ENCODE peak calls at places on chromosome 13, in eight cellular contexts. M is brain microvascular endothelial cell, G is right atrium auricular region, Z is tibial artery, R is cardiac muscle cell, K is cardiac fibroblast, W is ascending aorta, F is fibroblast of the aortic adventitia. H is an unnamed sample.

GRCh38 chr13:23372264-23372905 is 61.1 kb downstream of the SACS start:
- DNase-seq in M (peak), G (no peak), F (peak), Z (no peak), R (no peak), K (peak), W (no peak), H (no peak)

GRCh38 chr13:59261928-59262488 is 901.7 kb downstream of the DIAPH3 start:
- DNase-seq in W (no peak), M (no peak), K (peak), R (peak), Z (no peak), G (no peak), F (peak), H (no peak)

GRCh38 chr13:111281751-111282311 is 38.6 kb upstream of the TEX29 start:
- DNase-seq in W (peak), M (peak), Z (no peak), F (peak), G (no peak), R (no peak), K (peak), H (peak)

GRCh38 chr13:71611292-71611691 is 255.7 kb downstream of the DACH1 start:
- DNase-seq in W (no peak), Z (no peak), K (no peak), M (no peak), G (no peak), F (no peak), R (no peak), H (no peak)

GRCh38 chr13:111901301-111901905 is 165.5 kb upstream of the SOX1 start:
- DNase-seq in Z (peak), W (no peak), M (no peak), R (no peak), F (no peak), K (no peak), G (peak), H (no peak)

GRCh38 chr13:34085199-34085598 is 267.2 kb downstream of the RFC3 start:
- DNase-seq in M (no peak), Z (no peak), W (no peak), R (no peak), F (peak), G (no peak), K (no peak), H (no peak)

GRCh38 chr13:41144576-41144975 is 12.0 kb upstream of the KBTBD6 start:
- DNase-seq in G (no peak), K (no peak), F (peak), M (no peak), W (no peak), Z (no peak), R (no peak), H (no peak)

GRCh38 chr13:20435616-20436368 is 89.9 kb downstream of the CRYL1 start:
- DNase-seq in R (no peak), F (no peak), G (no peak), W (no peak), Z (no peak), M (no peak), K (no peak), H (no peak)

GRCh38 chr13:60646600-60646999 is 249.6 kb downstream of the TDRD3 start:
- DNase-seq in F (no peak), K (no peak), G (no peak), Z (no peak), M (no peak), R (no peak), W (no peak), H (no peak)

GRCh38 chr13:77434289-77434688 is 101.2 kb upstream of the SCEL start:
- DNase-seq in F (no peak), R (no peak), W (no peak), K (no peak), Z (no peak), G (no peak), M (no peak), H (no peak)

GRCh38 chr13:71395053-71395452 is 472.0 kb downstream of the DACH1 start:
- DNase-seq in G (no peak), M (no peak), R (no peak), Z (no peak), F (no peak), K (peak), W (no peak), H (no peak)

GRCh38 chr13:107942030-107942617 is 273.2 kb downstream of the LIG4 start:
- DNase-seq in R (no peak), G (no peak), F (no peak), M (no peak), Z (no peak), W (no peak), K (no peak), H (no peak)

GRCh38 chr13:108950333-108951010 is 321.1 kb downstream of the MYO16 start:
- DNase-seq in Z (no peak), R (no peak), K (no peak), W (no peak), G (no peak), F (peak), M (peak), H (no peak)

GRCh38 chr13:24161010-24161775 is 673 bp downstream of the SPATA13 start:
- DNase-seq in M (no peak), K (no peak), Z (peak), W (peak), G (no peak), R (peak), F (peak), H (peak)

GRCh38 chr13:109871018-109871370 is 84.6 kb upstream of the IRS2 start:
- DNase-seq in R (no peak), M (peak), G (no peak), K (peak), Z (no peak), W (no peak), F (no peak), H (peak)

GRCh38 chr13:41649659-41650058 is 192.3 kb downstream of the RGCC start:
- DNase-seq in R (peak), K (peak), W (no peak), Z (no peak), F (peak), M (peak), G (no peak), H (peak)

GRCh38 chr13:46603165-46603603 is 50.2 kb downstream of the LRCH1 start:
- DNase-seq in R (no peak), F (peak), G (no peak), M (no peak), W (no peak), Z (no peak), K (peak), H (no peak)

GRCh38 chr13:24076124-24076523 is 84.4 kb upstream of the SPATA13 start:
- DNase-seq in W (no peak), Z (no peak), F (no peak), R (no peak), G (no peak), M (no peak), K (no peak), H (no peak)

GRCh38 chr13:48278806-48279205 is 24.7 kb upstream of the RB1 start:
- DNase-seq in K (no peak), G (no peak), R (no peak), M (no peak), W (no peak), Z (no peak), F (no peak), H (no peak)

GRCh38 chr13:44108345-44108858 is 228.7 kb downstream of the LACC1 start:
- DNase-seq in M (no peak), W (peak), R (no peak), G (peak), Z (no peak), F (no peak), K (no peak), H (no peak)

GRCh38 chr13:60397693-60398437 is 845 bp downstream of the TDRD3 start:
- DNase-seq in M (peak), G (peak), R (peak), F (peak), W (peak), K (peak), Z (peak), H (peak)

GRCh38 chr13:90565985-90566713 is 781.3 kb upstream of the MIR17HG start:
- DNase-seq in G (no peak), Z (no peak), R (no peak), K (no peak), F (no peak), M (no peak), W (no peak), H (no peak)

GRCh38 chr13:45918597-45918996 is 67.0 kb upstream of the SIAH3 start:
- DNase-seq in W (no peak), K (no peak), F (no peak), M (no peak), G (no peak), R (no peak), Z (no peak), H (no peak)

GRCh38 chr13:34340534-34340933 is 522.6 kb downstream of the RFC3 start:
- DNase-seq in Z (no peak), R (no peak), G (no peak), M (no peak), F (peak), W (no peak), K (peak), H (no peak)

GRCh38 chr13:46577656-46578589 is 25.0 kb downstream of the LRCH1 start:
- DNase-seq in K (no peak), W (no peak), F (no peak), M (no peak), R (no peak), Z (no peak), G (no peak), H (no peak)

GRCh38 chr13:27403727-27404385 is 20.6 kb upstream of the GTF3A start:
- DNase-seq in W (no peak), R (no peak), M (no peak), G (no peak), K (no peak), F (no peak), Z (no peak), H (no peak)

GRCh38 chr13:108212901-108213300 is 2.4 kb downstream of the LIG4 start:
- DNase-seq in W (no peak), R (no peak), F (no peak), K (no peak), M (no peak), Z (no peak), G (no peak), H (no peak)

GRCh38 chr13:36998624-36999041 is 507 bp downstream of the ALG5 start:
- DNase-seq in W (no peak), M (no peak), R (peak), K (peak), Z (peak), G (no peak), F (no peak), H (no peak)

GRCh38 chr13:70203661-70204229 is 95.5 kb upstream of the KLHL1 start:
- DNase-seq in M (no peak), W (no peak), F (no peak), Z (no peak), G (no peak), K (peak), R (no peak), H (peak)

GRCh38 chr13:43786472-43786765 is 353 bp downstream of the ENOX1 start:
- DNase-seq in K (no peak), F (no peak), Z (no peak), M (no peak), G (no peak), R (no peak), W (no peak), H (no peak)

GRCh38 chr13:110209950-110210603 is 96.9 kb downstream of the COL4A1 start:
- DNase-seq in W (no peak), K (no peak), G (no peak), M (no peak), F (no peak), Z (no peak), R (no peak), H (no peak)

DNA sequence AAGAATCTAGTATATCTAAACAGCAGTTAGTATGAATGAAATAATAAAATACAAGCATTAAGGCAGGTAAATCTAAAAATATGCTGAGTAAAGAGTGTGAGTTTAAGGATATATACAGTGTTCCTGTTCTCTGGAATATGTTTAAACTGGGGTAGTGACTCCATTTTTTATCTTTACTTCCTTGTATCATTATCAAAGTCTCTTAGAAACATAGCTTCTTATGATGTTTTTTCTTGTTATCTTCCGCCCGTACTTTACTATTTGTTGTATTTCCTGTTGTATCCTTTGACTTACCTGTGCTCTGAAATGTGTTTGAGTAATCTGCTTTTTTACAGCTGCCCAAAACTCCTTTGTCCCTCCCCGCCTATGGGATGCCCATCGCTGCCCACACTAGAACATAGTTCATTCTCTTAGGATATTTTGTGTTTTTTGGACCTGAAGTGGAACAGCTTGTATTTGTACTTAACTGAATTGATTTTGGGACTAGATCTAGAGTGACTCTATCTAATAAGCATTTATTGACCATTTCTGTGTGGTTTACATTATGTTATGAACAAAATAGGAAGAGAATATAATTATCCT is 80.8 kb downstream of the PDS5B start:
- DNase-seq in K (no peak), Z (no peak), R (no peak), F (no peak), W (no peak), M (no peak), G (no peak), H (no peak)
- TF ChIP-seq CTCF in K (no peak), Z (no peak), R (no peak), F (no peak), W (no peak), M (no peak), G (no peak), H (no peak)

DNA sequence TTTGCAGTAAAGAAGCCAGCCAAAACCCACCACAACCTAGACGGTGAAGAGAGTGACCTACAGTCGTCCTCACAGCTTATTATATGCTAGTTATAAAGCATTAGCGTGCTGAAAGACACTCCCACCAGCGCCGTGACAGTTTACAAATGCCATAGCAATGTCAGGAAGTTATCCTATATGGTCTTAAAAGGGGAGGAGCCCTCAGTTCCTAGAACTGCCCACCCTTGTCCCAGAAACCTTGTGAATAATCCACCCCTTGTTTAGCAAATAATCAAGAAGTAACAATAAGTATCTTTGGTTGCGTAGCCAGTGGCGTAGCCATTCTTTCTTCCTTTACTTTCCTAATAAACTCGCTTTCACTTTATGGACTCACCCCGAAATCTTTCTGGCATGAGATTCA is 227.9 kb upstream of the ARGLU1 start:
- DNase-seq in F (no peak), M (peak), W (no peak), G (no peak), K (no peak), Z (no peak), R (no peak), H (no peak)
- H3K4me3 ChIP-seq in F (no peak), M (peak), W (no peak), G (no peak), K (no peak), Z (no peak), R (no peak), H (peak)

GRCh38 chr13:99198630-99199029 is 2.0 kb upstream of the UBAC2 start:
- DNase-seq in W (no peak), G (no peak), R (no peak), F (no peak), Z (no peak), K (no peak), M (no peak), H (no peak)

GRCh38 chr13:99193152-99193551 is 7.5 kb upstream of the UBAC2 start:
- DNase-seq in Z (no peak), F (no peak), R (no peak), W (no peak), K (no peak), M (no peak), G (peak), H (no peak)

GRCh38 chr13:99199541-99200432 is 867 bp upstream of the UBAC2 start:
- DNase-seq in G (peak), R (peak), K (peak), M (no peak), Z (peak), W (peak), F (peak), H (peak)

GRCh38 chr13:99197257-99197651 is 3.4 kb upstream of the UBAC2 start:
- DNase-seq in G (peak), Z (no peak), R (no peak), W (no peak), K (no peak), F (no peak), M (no peak), H (no peak)

DNA sequence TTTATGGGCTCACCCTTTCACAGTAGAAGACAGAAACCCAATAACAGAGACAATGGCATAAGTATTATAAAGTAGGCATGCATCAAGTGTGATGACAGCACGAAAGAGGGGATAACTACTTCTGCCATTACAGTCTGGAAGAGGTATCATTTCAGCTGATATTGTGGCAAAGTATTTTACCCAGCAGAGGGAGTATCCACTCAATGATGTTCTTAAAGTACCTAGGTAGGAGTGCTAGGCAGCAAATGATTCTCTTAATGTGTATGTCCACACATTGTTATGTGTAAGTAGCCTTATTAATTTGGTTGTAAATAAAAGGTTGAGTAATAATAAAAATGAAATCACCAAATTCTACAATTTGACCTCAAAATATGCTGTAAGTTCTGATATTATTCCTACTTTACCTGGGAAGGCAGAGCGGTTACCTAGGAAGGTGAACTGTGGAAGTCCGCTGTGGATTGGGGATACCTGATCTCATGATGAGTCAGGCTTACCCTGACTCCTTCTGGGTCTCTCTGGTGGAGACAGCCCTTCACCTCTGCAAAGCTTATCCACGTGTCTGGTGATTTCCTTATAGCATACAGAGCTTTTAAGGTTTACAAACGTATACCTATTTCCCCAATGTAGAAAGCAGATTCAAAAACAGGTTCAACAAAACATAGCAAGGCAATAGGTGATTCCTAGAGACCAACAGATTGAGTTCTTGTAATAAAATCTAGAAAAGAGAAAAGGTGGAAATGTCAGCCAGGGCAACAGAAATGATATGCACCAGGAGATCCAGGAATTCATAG is 4.0 kb upstream of the UBAC2 start:
- DNase-seq in Z (no peak), F (no peak), K (no peak), R (no peak), G (no peak), W (no peak), M (no peak), H (peak)
- TF ChIP-seq CTCF in Z (no peak), F (no peak), K (no peak), R (peak), G (no peak), W (no peak), M (peak), H (peak)

GRCh38 chr13:22028831-22029230 is 358.0 kb downstream of the FGF9 start:
- DNase-seq in M (no peak), G (no peak), W (no peak), F (no peak), R (no peak), Z (no peak), K (no peak), H (no peak)

GRCh38 chr13:22027561-22027960 is 356.7 kb downstream of the FGF9 start:
- DNase-seq in R (no peak), F (no peak), K (no peak), Z (no peak), G (no peak), M (no peak), W (no peak), H (no peak)

GRCh38 chr13:22030321-22030720 is 359.4 kb downstream of the FGF9 start:
- DNase-seq in M (no peak), W (no peak), R (no peak), Z (no peak), K (no peak), F (no peak), G (no peak), H (no peak)

GRCh38 chr13:22032905-22033304 is 362.0 kb downstream of the FGF9 start:
- DNase-seq in R (no peak), M (no peak), G (no peak), F (no peak), Z (no peak), K (no peak), W (no peak), H (no peak)

GRCh38 chr13:22031702-22032286 is 360.9 kb downstream of the FGF9 start:
- DNase-seq in W (no peak), M (no peak), K (no peak), F (no peak), R (no peak), Z (no peak), G (no peak), H (no peak)
- H3K4me3 ChIP-seq in W (no peak), M (no peak), K (no peak), F (no peak), R (no peak), Z (no peak), G (no peak), H (no peak)

DNA sequence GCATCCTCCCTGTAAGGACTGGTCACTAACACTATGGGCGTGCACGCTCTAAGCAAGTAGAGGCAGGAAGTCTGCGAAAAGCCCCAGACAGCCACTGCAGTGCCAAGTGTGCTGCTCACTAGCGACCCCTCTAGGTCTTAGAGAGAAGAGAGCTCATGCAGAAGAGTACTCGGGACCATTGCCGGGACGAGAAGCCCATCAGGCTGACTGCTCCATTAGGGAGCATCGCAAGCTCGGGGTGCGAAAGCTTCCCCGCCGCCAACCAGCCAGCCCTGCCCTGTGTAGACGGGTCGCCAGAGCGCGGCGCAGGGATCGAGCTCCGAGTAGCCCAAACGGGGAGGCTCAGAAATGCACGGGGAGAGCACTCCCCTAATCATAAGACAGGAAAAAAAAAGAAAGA is 16.6 kb downstream of the POU4F1 start:
- DNase-seq in F (no peak), W (no peak), Z (no peak), G (no peak), M (no peak), K (no peak), R (peak), H (no peak)
- TF ChIP-seq CTCF in F (peak), W (no peak), Z (no peak), G (no peak), M (peak), K (peak), R (peak), H (peak)

H was measured in astrocyte of the spinal cord.